ENCODE peak calls at places on chromosomes 7 and 10, in six cellular contexts. E is pons; N is GM06990; C is NCI-H446; J is effector memory CD8-positive, alpha-beta T cell; O is lung. M is an unnamed sample.

GRCh38 chr7:22549667-22550513 is 49.9 kb upstream of the STEAP1B start:
- DNase-seq in E (no peak), C (no peak), J (no peak), N (no peak), O (no peak), M (no peak)

GRCh38 chr7:70573202-70573810 is 558.6 kb upstream of the GALNT17 start:
- DNase-seq in N (no peak), E (no peak), C (peak), J (no peak), O (no peak), M (no peak)

GRCh38 chr7:34247468-34247867 is 342.1 kb downstream of the BMPER start:
- DNase-seq in J (no peak), O (no peak), C (no peak), E (no peak), N (no peak), M (no peak)

GRCh38 chr7:92527300-92528187 is 776 bp downstream of the PEX1 start:
- DNase-seq in C (peak), J (peak), O (peak), E (peak), N (peak), M (peak)

GRCh38 chr7:148856035-148856881 is 27.8 kb downstream of the EZH2 start:
- DNase-seq in C (no peak), J (peak), N (no peak), E (peak), O (peak), M (no peak)

GRCh38 chr7:151742713-151743480 is 134.0 kb downstream of the PRKAG2 start:
- DNase-seq in C (peak), J (no peak), E (no peak), O (no peak), N (no peak), M (no peak)

GRCh38 chr10:62166331-62167154 is 102.1 kb downstream of the RTKN2 start:
- DNase-seq in O (peak), J (no peak), E (peak), N (peak), C (no peak), M (no peak)

GRCh38 chr10:35439172-35439571 is 102.9 kb downstream of the CCNY start:
- DNase-seq in E (no peak), O (no peak), J (no peak), C (no peak), N (no peak), M (no peak)

GRCh38 chr10:5921746-5922145 is 31.7 kb downstream of the FBH1 start:
- DNase-seq in C (no peak), N (no peak), O (no peak), J (no peak), E (no peak), M (no peak)

GRCh38 chr7:40541336-40541735 is 406.5 kb downstream of the SUGCT start:
- DNase-seq in N (no peak), O (no peak), C (no peak), J (no peak), E (no peak), M (no peak)

GRCh38 chr7:41312235-41312634 is 390.7 kb downstream of the INHBA start:
- DNase-seq in O (no peak), E (no peak), J (no peak), N (no peak), C (no peak), M (no peak)

GRCh38 chr10:11909618-11910017 is 86.5 kb downstream of the PROSER2 start:
- DNase-seq in O (no peak), J (no peak), N (no peak), C (no peak), E (no peak), M (no peak)

GRCh38 chr10:98332623-98333269 is 64.8 kb upstream of the LOXL4 start:
- DNase-seq in J (no peak), N (no peak), E (no peak), O (no peak), C (no peak), M (no peak)

GRCh38 chr10:77522268-77522809 is 115.3 kb downstream of the KCNMA1 start:
- DNase-seq in E (no peak), C (peak), J (no peak), N (no peak), O (no peak), M (no peak)

GRCh38 chr10:60422809-60423208 is 33.1 kb upstream of the ANK3 start:
- DNase-seq in E (no peak), C (no peak), J (no peak), N (no peak), O (no peak), M (no peak)

M was measured in right atrium auricular region.